ENCODE peak calls at places on chromosomes 4 and X, in five cellular contexts. A is fibroblast of pulmonary artery, Z is fibroblast of the aortic adventitia, D is body of pancreas, C is ELR. P is an unnamed sample.

GRCh38 chrX:118976599-118977340 is 2.4 kb downstream of the LONRF3 start:
- DNase-seq in A (no peak), Z (no peak), D (peak), C (peak), P (no peak)

GRCh38 chr4:66094070-66094469 is 423.8 kb upstream of the EPHA5 start:
- DNase-seq in A (no peak), Z (no peak), D (no peak), C (no peak), P (no peak)

GRCh38 chr4:53920116-53920515 is 144.3 kb downstream of the CHIC2 start:
- DNase-seq in A (peak), Z (no peak), D (no peak), C (no peak), P (peak)

GRCh38 chr4:23909671-23910070 is 19.8 kb upstream of the PPARGC1A start:
- DNase-seq in A (no peak), Z (no peak), D (no peak), C (peak), P (no peak)

GRCh38 chrX:49286136-49286535 is 16.5 kb downstream of the PPP1R3F start:
- DNase-seq in A (no peak), Z (no peak), D (no peak), C (no peak), P (no peak)

GRCh38 chrX:134714633-134715110 is 56.4 kb upstream of the PLAC1 start:
- DNase-seq in A (no peak), Z (no peak), D (no peak), C (no peak), P (no peak)

GRCh38 chr4:24489870-24490269 is 94.5 kb downstream of the DHX15 start:
- DNase-seq in A (peak), Z (peak), D (no peak), C (no peak), P (no peak)

GRCh38 chrX:3142259-3143042 is 101.2 kb downstream of the ARSF start:
- DNase-seq in A (no peak), Z (no peak), D (no peak), C (no peak), P (no peak)

GRCh38 chr4:139099366-139099982 is 77.5 kb downstream of the ELF2 start:
- DNase-seq in A (peak), Z (peak), D (peak), C (peak), P (peak)

GRCh38 chr4:149896428-149896827 is 80.8 kb upstream of the IQCM start:
- DNase-seq in A (peak), Z (peak), D (no peak), C (peak), P (peak)

GRCh38 chrX:78658851-78659744 is at the start of gene RTL3:
- DNase-seq in A (peak), Z (peak), D (no peak), C (peak), P (peak)

GRCh38 chr4:86450861-86451260 is 91.0 kb upstream of the MAPK10 start:
- DNase-seq in A (no peak), Z (no peak), D (no peak), C (no peak), P (no peak)

P was measured in dermis blood vessel endothelial cell.